ENCODE peak calls at places on chromosomes 11 and 22, in four cellular contexts. P, Z, W and A are unnamed samples.

GRCh38 chr11:119476666-119477331 is 53.8 kb upstream of the THY1 start:
- DNase-seq in P (no peak), Z (no peak), W (no peak), A (no peak)

GRCh38 chr11:2776351-2777061 is 76.7 kb upstream of the KCNQ1OT1 start:
- DNase-seq in P (no peak), Z (no peak), W (no peak), A (no peak)

GRCh38 chr11:121257289-121257688 is 35.3 kb upstream of the SC5D start:
- DNase-seq in P (no peak), Z (no peak), W (no peak), A (no peak)

GRCh38 chr11:7636350-7636749 is 37.0 kb downstream of the CYB5R2 start:
- DNase-seq in P (no peak), Z (no peak), W (no peak), A (no peak)

GRCh38 chr11:74443071-74443864 is 24.1 kb downstream of the KCNE3 start:
- DNase-seq in P (no peak), Z (no peak), W (peak), A (peak)

GRCh38 chr11:59174664-59175033 is 2.7 kb downstream of the DTX4 start:
- DNase-seq in P (no peak), Z (no peak), W (peak), A (no peak)

GRCh38 chr11:60310407-60310998 is 16.6 kb upstream of the MS4A6E start:
- DNase-seq in P (no peak), Z (no peak), W (no peak), A (no peak)

GRCh38 chr11:20360650-20361049 is 2.9 kb upstream of the HTATIP2 start:
- DNase-seq in P (no peak), Z (no peak), W (peak), A (no peak)

GRCh38 chr22:31876156-31877035 is 67.9 kb upstream of the YWHAH start:
- DNase-seq in P (no peak), Z (no peak), W (no peak), A (no peak)

GRCh38 chr22:28424427-28425080 is 255.1 kb downstream of the TTC28 start:
- DNase-seq in P (peak), Z (no peak), W (peak), A (no peak)

GRCh38 chr11:6377902-6378694 is 12.2 kb upstream of the SMPD1 start:
- DNase-seq in P (no peak), Z (no peak), W (no peak), A (no peak)

GRCh38 chr11:78228467-78228866 is 39.7 kb downstream of the USP35 start:
- DNase-seq in P (peak), Z (peak), W (peak), A (peak)

GRCh38 chr11:94925422-94926270 is 47.7 kb downstream of the CWC15 start:
- DNase-seq in P (no peak), Z (no peak), W (no peak), A (no peak)

GRCh38 chr11:30990625-30991348 is 378.8 kb downstream of the DCDC1 start:
- DNase-seq in P (no peak), Z (no peak), W (no peak), A (no peak)

GRCh38 chr11:17013548-17014320 is 480 bp downstream of the PLEKHA7 start:
- DNase-seq in P (no peak), Z (no peak), W (peak), A (no peak)

GRCh38 chr11:2798951-2799761 is 86.4 kb downstream of the CDKN1C start:
- DNase-seq in P (no peak), Z (no peak), W (peak), A (no peak)

GRCh38 chr11:123426766-123427165 is 3.3 kb upstream of the GRAMD1B start:
- DNase-seq in P (no peak), Z (no peak), W (no peak), A (no peak)

GRCh38 chr11:114448749-114449484 is 9.7 kb downstream of the REXO2 start:
- DNase-seq in P (no peak), Z (no peak), W (no peak), A (no peak)

GRCh38 chr11:46686886-46687810 is 13.3 kb downstream of the ARHGAP1 start:
- DNase-seq in P (no peak), Z (no peak), W (no peak), A (no peak)

GRCh38 chr22:26038365-26038764 is 130.9 kb upstream of the SEZ6L start:
- DNase-seq in P (no peak), Z (no peak), W (peak), A (no peak)

GRCh38 chr11:26227311-26227710 is 104.6 kb upstream of the ANO3 start:
- DNase-seq in P (peak), Z (no peak), W (peak), A (no peak)

GRCh38 chr11:132048040-132048439 is 677.6 kb downstream of the NTM start:
- DNase-seq in P (no peak), Z (no peak), W (no peak), A (no peak)

GRCh38 chr22:34829485-34829884 is 236.5 kb upstream of the ISX start:
- DNase-seq in P (no peak), Z (no peak), W (no peak), A (no peak)

GRCh38 chr22:24429411-24430365 is 2.3 kb downstream of the ADORA2A start:
- DNase-seq in P (no peak), Z (peak), W (no peak), A (no peak)

GRCh38 chr22:30310881-30311771 is 15.6 kb downstream of the TBC1D10A start:
- DNase-seq in P (no peak), Z (no peak), W (no peak), A (no peak)

GRCh38 chr11:69463181-69463891 is 18.1 kb upstream of the LINC01488 start:
- DNase-seq in P (no peak), Z (no peak), W (peak), A (no peak)

GRCh38 chr11:61541568-61541967 is 33.0 kb downstream of the LRRC10B start:
- DNase-seq in P (no peak), Z (peak), W (no peak), A (peak)

GRCh38 chr22:44648821-44649566 is 53.0 kb upstream of the PRR5 start:
- DNase-seq in P (no peak), Z (no peak), W (no peak), A (no peak)

GRCh38 chr11:95055273-95055897 is 6.2 kb downstream of the KDM4F start:
- DNase-seq in P (no peak), Z (no peak), W (no peak), A (no peak)

GRCh38 chr22:23563111-23563510 is 17.0 kb downstream of the IGLL1 start:
- DNase-seq in P (no peak), Z (no peak), W (no peak), A (no peak)

GRCh38 chr11:12079726-12080556 is 30.4 kb upstream of the MICAL2 start:
- DNase-seq in P (peak), Z (no peak), W (peak), A (peak)
- TF ChIP-seq TCF7L2 in P (peak), Z (no peak), W (no peak), A (no peak)

GRCh38 chr11:130125638-130126037 is 33.9 kb upstream of the ST14 start:
- DNase-seq in P (no peak), Z (no peak), W (no peak), A (no peak)

GRCh38 chr11:130129922-130130321 is 29.7 kb upstream of the ST14 start:
- DNase-seq in P (no peak), Z (no peak), W (peak), A (no peak)

GRCh38 chr11:130127509-130127908 is 32.1 kb upstream of the ST14 start:
- DNase-seq in P (no peak), Z (no peak), W (no peak), A (no peak)

GRCh38 chr11:130131957-130132850 is 27.4 kb upstream of the ST14 start:
- DNase-seq in P (peak), Z (peak), W (peak), A (peak)

DNA sequence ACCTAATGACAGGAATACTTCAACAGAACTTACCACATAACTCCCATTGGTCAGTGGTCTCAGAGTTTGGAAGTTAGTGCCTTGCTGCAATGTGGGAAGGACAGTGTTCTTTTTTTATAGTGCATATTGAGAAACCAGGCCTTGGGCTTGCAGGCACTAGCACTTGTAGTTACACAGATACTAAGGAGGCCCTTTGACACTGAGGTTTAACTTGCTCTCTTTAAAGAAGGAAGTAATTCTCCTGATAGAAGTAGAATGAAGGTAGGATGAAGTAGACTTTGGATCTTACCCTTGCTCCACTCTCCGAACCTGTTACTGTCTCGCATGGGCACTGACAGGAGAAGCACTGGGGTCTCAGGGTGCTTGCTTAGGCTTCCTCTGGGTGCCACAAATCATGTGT is 31.0 kb upstream of the ST14 start:
- DNase-seq in P (no peak), Z (no peak), W (no peak), A (no peak)
- TF ChIP-seq TCF7L2 in P (no peak), Z (no peak), W (no peak), A (no peak)

DNA sequence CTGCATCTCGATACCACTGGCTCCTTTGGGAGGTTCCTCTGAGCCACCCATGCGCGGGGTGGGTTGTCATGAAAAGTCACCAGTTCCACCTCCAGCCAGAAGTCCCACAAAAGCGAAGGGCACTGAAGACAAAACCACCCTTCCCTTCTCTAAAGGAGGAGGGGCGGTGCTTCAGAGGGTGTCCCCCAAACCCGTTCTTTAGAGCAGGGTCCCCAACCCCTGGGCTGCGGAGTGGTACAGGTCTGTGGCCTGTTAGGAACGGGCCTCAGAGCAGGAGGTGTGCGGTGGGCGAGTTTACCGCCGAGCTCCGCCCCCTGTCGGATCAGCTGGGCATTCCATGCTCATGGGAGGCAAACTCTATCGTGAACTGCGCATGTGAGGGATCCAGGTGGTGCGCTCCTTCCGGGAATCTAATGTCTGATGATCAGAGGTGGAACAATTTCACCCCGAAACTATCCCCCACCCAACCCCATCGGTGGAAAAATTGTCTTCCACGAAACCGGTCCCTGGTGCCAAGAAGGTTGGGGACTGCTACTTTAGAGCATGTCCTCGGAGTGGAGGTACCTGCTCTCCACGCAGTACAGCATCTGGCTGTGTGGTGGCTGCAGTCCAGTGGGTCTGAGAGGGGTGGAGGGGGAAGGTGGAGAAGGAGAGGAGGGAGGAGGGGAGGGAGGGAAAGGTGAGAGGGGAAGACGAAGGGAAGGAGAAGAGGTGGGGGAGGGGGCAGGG is 72.9 kb upstream of the SEPTIN5 start:
- DNase-seq in P (no peak), Z (peak), W (no peak), A (peak)
- TF ChIP-seq TCF7L2 in P (no peak), Z (no peak), W (no peak), A (no peak)

GRCh38 chr11:1293619-1294015 is 15.8 kb downstream of the TOLLIP start:
- DNase-seq in P (no peak), Z (no peak), W (no peak), A (no peak)
- TF ChIP-seq TCF7L2 in P (no peak), Z (no peak), W (no peak), A (no peak)

DNA sequence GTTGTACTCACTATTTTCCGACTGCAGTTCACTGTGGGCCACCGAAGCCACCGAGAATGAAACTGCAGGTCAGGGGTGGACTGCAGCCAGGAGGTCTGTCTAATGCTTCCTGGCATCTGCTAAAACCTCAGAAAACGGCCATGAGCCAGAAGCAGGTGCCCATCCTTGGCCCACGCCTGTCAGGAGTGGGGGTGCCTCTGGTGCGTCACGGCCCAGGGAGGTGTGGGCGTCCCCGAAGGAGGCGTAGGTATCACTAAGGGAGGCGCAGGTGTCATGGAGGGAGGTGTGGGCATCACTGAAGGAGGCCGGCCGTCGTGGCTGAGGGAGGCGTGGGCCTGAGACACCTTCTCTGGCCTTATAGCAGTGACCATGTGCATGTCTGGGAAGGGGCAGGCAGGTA is 456.2 kb downstream of the TBC1D22A start:
- DNase-seq in P (no peak), Z (no peak), W (no peak), A (no peak)
- TF ChIP-seq TCF7L2 in P (no peak), Z (no peak), W (no peak), A (no peak)

GRCh38 chr11:134997652-134998320 is 585.7 kb upstream of the B3GAT1 start:
- DNase-seq in P (no peak), Z (no peak), W (no peak), A (no peak)
- TF ChIP-seq TCF7L2 in P (no peak), Z (no peak), W (no peak), A (no peak)